ENCODE peak calls at places on chromosome X, in five cellular contexts. I, P, E, Y and N are unnamed samples.

GRCh38 chrX:114924423-114924822 is 93.0 kb downstream of the IL13RA2 start:
- DNase-seq in I (no peak), P (no peak), E (no peak), Y (no peak), N (no peak)

GRCh38 chrX:16785247-16786138 is 773 bp upstream of the TXLNG start:
- DNase-seq in I (peak; percentile 36), P (peak; percentile 10), E (no peak), Y (peak; percentile 39), N (no peak)

GRCh38 chrX:151175283-151176062 is 911 bp upstream of the GPR50 start:
- DNase-seq in I (no peak), P (no peak), E (no peak), Y (no peak), N (no peak)

GRCh38 chrX:130378008-130378669 is 7.3 kb downstream of the GPR119 start:
- DNase-seq in I (no peak), P (no peak), E (no peak), Y (no peak), N (no peak)

GRCh38 chrX:77548751-77549150 is 101.6 kb downstream of the FGF16 start:
- DNase-seq in I (no peak), P (no peak), E (no peak), Y (no peak), N (no peak)

GRCh38 chrX:34559325-34559724 is 97.8 kb downstream of the TMEM47 start:
- DNase-seq in I (no peak), P (no peak), E (peak; percentile 2), Y (no peak), N (peak; percentile 64)

GRCh38 chrX:96551320-96551872 is 133.2 kb upstream of the DIAPH2 start:
- DNase-seq in I (no peak), P (no peak), E (no peak), Y (no peak), N (no peak)

GRCh38 chrX:68762649-68763268 is 66.1 kb upstream of the EFNB1 start:
- DNase-seq in I (no peak), P (no peak), E (no peak), Y (no peak), N (no peak)

GRCh38 chrX:65926095-65927019 is 113.5 kb downstream of the VSIG4 start:
- DNase-seq in I (no peak), P (peak; percentile 17), E (no peak), Y (no peak), N (no peak)

GRCh38 chrX:77298790-77299189 is 148.4 kb upstream of the FGF16 start:
- DNase-seq in I (no peak), P (no peak), E (no peak), Y (no peak), N (no peak)

GRCh38 chrX:51834076-51834475 is 59.3 kb upstream of the MAGED1 start:
- DNase-seq in I (no peak), P (no peak), E (no peak), Y (no peak), N (no peak)
- H3K4me3 ChIP-seq in I (no peak overlapping the region), P (no peak overlapping the region), E (no peak overlapping the region), Y (no peak overlapping the region), N (no peak overlapping the region)

GRCh38 chrX:49030283-49030682 is 12.9 kb downstream of the TFE3 start:
- DNase-seq in I (no peak), P (no peak), E (no peak), Y (no peak), N (no peak)
- H3K36me3 ChIP-seq in I (no peaks in the 10 kb centered on the region), P (peaks cover 12% of the 10 kb centered on the region), E (peaks cover 5% of the 10 kb centered on the region), Y (no peaks in the 10 kb centered on the region), N (peaks cover 14% of the 10 kb centered on the region)

GRCh38 chrX:3711331-3711917 is 2.0 kb downstream of the PRKX start:
- DNase-seq in I (no peak), P (peak; percentile 4), E (no peak), Y (no peak), N (no peak)
- H3K4me3 ChIP-seq in I (no peak overlapping the region), P (peak overlapping the region; percentile 84), E (peak overlapping the region; percentile 57), Y (no peak overlapping the region), N (peak overlapping the region; percentile 67)

GRCh38 chrX:45011597-45011996 is 138.6 kb downstream of the KDM6A start:
- DNase-seq in I (no peak), P (no peak), E (no peak), Y (no peak), N (no peak)
- H3K36me3 ChIP-seq in I (no peaks in the 10 kb centered on the region), P (peaks cover 4% of the 10 kb centered on the region), E (no peaks in the 10 kb centered on the region), Y (no peaks in the 10 kb centered on the region), N (no peaks in the 10 kb centered on the region)

DNA sequence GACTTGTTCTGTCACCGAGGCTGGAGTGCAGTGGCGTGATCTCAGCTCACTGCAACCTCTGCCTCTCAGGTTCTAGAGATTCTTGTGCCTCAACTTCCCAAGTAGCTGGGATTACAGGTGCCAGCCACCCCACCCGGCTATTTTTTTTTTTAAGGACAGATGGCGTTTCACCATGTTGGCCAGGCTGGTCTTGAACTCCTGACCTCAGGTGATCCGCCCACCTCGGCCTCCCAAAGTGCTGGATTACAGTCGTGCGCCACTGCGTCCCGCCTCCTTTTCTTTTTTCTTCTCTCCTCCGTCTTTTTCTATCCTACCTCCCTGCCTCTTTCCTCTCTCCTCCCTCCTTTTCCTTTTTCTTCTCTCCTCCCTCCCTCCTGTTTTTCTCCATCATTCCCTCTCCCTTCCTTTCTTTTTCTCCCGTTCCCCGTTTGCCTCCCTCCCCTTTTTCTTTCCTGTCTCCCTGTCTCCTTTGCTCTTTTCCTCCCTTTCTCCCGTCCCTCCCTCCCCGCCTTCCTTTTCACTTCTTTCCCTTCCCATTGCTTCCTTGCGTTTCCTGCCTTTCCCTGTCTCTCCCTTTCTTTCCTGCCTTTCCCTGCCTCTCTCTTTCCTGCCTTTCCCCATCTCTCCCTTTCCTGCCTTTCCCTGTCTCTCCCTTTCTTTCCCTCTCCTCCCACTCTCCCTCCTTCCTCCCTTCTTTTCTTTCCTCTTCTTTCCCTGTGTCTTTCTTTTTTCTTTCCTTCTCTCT is 2.1 kb upstream of the SLC25A6 start:
- DNase-seq in I (no peak), P (no peak), E (no peak), Y (peak; percentile 3), N (no peak)
- H3K4me3 ChIP-seq in I (peak overlapping the region; percentile 60), P (peak overlapping the region; percentile 99), E (peak overlapping the region; percentile 61), Y (no peak overlapping the region), N (no peak overlapping the region)

GRCh38 chrX:307261-308111 is 11.1 kb downstream of the GTPBP6 start:
- DNase-seq in I (no peak), P (no peak), E (no peak), Y (peak; percentile 10), N (no peak)
- H3K36me3 ChIP-seq in I (no peaks in the 10 kb centered on the region), P (peaks cover 80% of the 10 kb centered on the region), E (peaks cover 21% of the 10 kb centered on the region), Y (peaks cover 16% of the 10 kb centered on the region), N (peaks cover 27% of the 10 kb centered on the region)

DNA sequence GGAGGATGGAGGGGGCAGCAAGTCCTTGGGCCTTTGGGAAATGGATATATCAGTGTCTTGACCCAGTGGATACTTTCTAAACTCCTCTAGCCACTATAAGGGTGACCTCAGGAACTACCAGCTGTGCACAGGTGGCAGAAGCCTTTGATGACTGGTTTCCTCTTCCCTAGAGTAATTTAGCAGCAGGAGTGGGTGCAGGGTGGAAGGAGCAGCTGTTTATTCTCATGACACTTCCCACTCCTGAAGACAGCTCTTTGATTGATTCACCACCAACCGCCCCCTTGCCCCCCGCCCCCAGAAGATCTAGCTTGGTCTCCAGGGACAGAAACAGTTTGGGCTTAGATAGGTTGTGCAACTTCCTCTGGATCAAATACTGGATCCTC is 63.0 kb downstream of the GPC3 start:
- DNase-seq in I (no peak), P (no peak), E (no peak), Y (no peak), N (no peak)
- H3K4me3 ChIP-seq in I (no peak overlapping the region), P (no peak overlapping the region), E (no peak overlapping the region), Y (no peak overlapping the region), N (no peak overlapping the region)

GRCh38 chrX:48904626-48905025 is 6.8 kb downstream of the SLC35A2 start:
- DNase-seq in I (no peak), P (no peak), E (no peak), Y (no peak), N (no peak)

GRCh38 chrX:48904180-48904579 is 6.5 kb downstream of the PQBP1 start:
- DNase-seq in I (no peak), P (no peak), E (no peak), Y (no peak), N (no peak)

GRCh38 chrX:48902135-48902534 is 4.4 kb downstream of the PQBP1 start:
- DNase-seq in I (no peak), P (no peak), E (no peak), Y (no peak), N (no peak)

GRCh38 chrX:48902776-48903175 is 5.0 kb downstream of the PQBP1 start:
- DNase-seq in I (no peak), P (no peak), E (no peak), Y (no peak), N (no peak)

DNA sequence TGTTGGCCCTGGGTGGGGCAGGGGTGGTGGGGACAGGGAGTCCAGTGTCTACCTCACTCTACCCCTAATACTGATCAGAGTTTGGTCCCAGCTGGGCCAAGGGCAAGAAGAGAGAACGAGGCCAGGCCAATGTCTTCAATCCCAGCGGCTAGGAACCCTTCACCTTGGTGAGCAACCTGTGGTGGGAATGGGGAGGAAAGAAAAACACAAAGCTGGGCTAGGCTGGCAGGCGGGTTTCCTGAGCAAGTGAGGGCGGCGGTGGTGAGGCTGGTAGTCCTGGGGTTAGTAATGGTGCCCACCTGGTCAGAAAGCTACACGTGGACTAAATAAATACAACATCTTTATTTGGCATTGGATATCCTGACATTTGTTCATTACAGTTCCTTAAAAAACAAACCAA is 5.6 kb downstream of the PQBP1 start:
- DNase-seq in I (no peak), P (no peak), E (no peak), Y (no peak), N (no peak)
- H3K36me3 ChIP-seq in I (no peaks in the 10 kb centered on the region), P (peaks cover 52% of the 10 kb centered on the region), E (peaks cover 5% of the 10 kb centered on the region), Y (no peaks in the 10 kb centered on the region), N (peaks cover 4% of the 10 kb centered on the region)

GRCh38 chrX:135890087-135890585 is 3.1 kb downstream of the CT45A10 start:
- DNase-seq in I (no peak), P (no peak), E (no peak), Y (no peak), N (no peak)

GRCh38 chrX:135892781-135893180 is 463 bp downstream of the CT45A10 start:
- DNase-seq in I (no peak), P (no peak), E (no peak), Y (no peak), N (no peak)

GRCh38 chrX:135893294-135893817 is at the start of the genes CT45A10 and SAGE1:
- DNase-seq in I (no peak), P (no peak), E (no peak), Y (no peak), N (no peak)
- H3K4me3 ChIP-seq in I (no peak within 1 kb of the TSS), P (no peak within 1 kb of the TSS), E (no peak within 1 kb of the TSS), Y (no peak within 1 kb of the TSS), N (no peak within 1 kb of the TSS)